ENCODE peak calls at places on chromosomes 5 and 9, in four cellular contexts. S is spleen, U is esophagus squamous epithelium, A is colonic mucosa. K is an unnamed sample. For H3K36me3, the result is how much of the 10 kb centered on the place peaks cover.

GRCh38 chr5:74630387-74631087 is 10.0 kb downstream of the ENC1 start:
- DNase-seq in A (no peak), S (no peak), U (no peak), K (no peak)

GRCh38 chr9:75834878-75835277 is 55.6 kb upstream of the PCSK5 start:
- DNase-seq in S (no peak), A (no peak), U (no peak), K (no peak)

GRCh38 chr5:146541956-146542849 is 26.2 kb upstream of the GPR151 start:
- DNase-seq in S (peak), A (peak), U (no peak), K (peak)

GRCh38 chr9:15104826-15105420 is 194.7 kb upstream of the FREM1 start:
- DNase-seq in S (no peak), U (no peak), A (peak), K (peak)

GRCh38 chr5:27130587-27130986 is 92.2 kb upstream of the CDH9 start:
- DNase-seq in A (no peak), S (no peak), U (no peak), K (no peak)

GRCh38 chr5:94870496-94871214 is 252.2 kb downstream of the SLF1 start:
- DNase-seq in S (no peak), U (no peak), A (no peak), K (no peak)

GRCh38 chr5:16579142-16579541 is 37.7 kb downstream of the RETREG1 start:
- DNase-seq in A (no peak), U (no peak), S (no peak), K (no peak)

GRCh38 chr5:1734271-1734907 is 65.2 kb downstream of the MRPL36 start:
- DNase-seq in S (no peak), A (peak), U (no peak), K (no peak)

GRCh38 chr5:143491644-143492043 is 88.2 kb upstream of the NR3C1 start:
- DNase-seq in S (no peak), U (no peak), A (no peak), K (no peak)

GRCh38 chr5:38124321-38124720 is 134.0 kb upstream of the EGFLAM start:
- DNase-seq in U (no peak), S (no peak), A (no peak), K (no peak)

DNA sequence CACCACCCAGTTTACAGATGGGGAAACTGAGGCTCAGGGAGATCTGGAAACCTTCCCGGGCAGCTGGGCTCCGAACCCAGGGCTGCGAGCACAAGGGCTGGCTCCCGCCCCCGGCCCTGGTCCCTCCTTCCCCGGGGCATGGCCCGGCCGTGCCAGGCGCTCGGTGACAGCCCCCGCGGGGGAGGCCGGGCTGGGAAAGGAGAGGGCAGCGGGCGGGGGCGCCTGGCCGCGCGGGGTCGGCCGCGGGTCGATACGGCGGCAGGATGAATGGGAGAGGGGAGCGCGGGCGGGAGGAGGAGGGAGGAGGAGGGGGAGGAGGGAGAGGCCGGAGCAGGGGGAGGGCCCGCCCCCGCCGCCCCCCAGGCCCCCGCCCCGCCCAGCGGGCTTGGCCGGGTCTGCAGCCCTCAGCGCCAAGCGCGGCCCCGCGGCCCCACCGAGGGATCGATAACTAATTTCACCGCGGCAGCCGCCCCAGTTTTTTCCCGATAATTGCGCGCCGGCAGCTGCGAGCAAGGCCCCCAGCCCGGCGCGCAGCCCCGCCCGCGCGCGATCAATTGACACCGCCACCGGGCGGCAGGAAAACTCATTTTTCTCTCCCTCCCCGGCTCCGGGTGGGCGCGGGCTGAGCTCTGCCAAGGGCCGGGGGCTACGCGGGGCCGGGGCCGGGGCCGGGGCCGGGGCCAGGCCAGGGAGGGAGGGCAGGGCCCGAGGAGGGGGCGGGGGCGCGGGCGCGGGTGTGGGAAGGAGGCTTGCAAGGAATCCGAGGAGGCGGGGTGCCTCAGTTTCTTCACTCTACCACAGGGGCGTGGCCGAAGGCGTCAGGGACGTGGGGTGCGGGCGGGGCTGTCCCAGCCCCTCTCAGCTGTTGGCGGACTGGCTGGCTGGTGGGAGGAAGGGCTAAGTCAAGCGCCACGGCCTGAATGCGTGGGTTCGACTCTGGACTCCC is 52.1 kb downstream of the C9orf50 start:
- DNase-seq in U (no peak), A (peak), S (no peak), K (no peak)
- TF ChIP-seq CTCF in U (no peak), A (no peak), S (peak), K (no peak)

GRCh38 chr9:90843530-90843929 is 41.9 kb downstream of the SYK start:
- DNase-seq in A (no peak), U (no peak), S (no peak), K (no peak)
- H3K36me3 ChIP-seq in A (under half), U (half or more), S (under half), K (under half)

DNA sequence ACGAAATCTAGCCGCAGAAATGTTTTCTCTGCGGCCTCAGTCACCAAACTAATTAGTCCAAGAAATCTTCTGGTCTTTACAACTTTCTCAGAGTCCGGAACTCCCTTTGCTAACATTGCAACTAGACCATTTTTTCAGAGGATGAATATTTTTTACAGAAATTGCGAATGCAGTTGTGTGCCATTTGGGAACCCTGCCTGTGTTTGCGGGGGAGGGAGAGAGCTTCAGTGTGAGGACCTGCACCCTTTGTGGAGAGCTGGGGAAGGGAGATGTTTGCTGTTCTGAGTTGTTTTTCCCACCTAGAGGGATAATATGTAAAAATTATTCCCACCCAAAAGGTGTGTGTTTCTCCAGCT is 2.1 kb downstream of the IRX1 start:
- DNase-seq in U (no peak), S (no peak), A (no peak), K (no peak)
- H3K4me3 ChIP-seq in U (no peak), S (no peak), A (no peak), K (no peak)

GRCh38 chr5:91126888-91127287 is 256.2 kb downstream of the ARRDC3 start:
- DNase-seq in S (no peak), A (peak), U (no peak), K (no peak)
- TF ChIP-seq CTCF in S (no peak), A (no peak), U (no peak), K (no peak)

GRCh38 chr9:127754099-127754760 is 19.1 kb upstream of the TOR2A start:
- DNase-seq in A (no peak), U (no peak), S (no peak), K (no peak)

GRCh38 chr9:127753148-127753547 is 18.1 kb upstream of the TOR2A start:
- DNase-seq in S (no peak), U (no peak), A (no peak), K (no peak)

GRCh38 chr9:127749090-127749787 is 14.1 kb upstream of the TOR2A start:
- DNase-seq in U (no peak), S (no peak), A (no peak), K (no peak)

GRCh38 chr9:127753556-127753955 is 18.5 kb upstream of the TOR2A start:
- DNase-seq in S (no peak), U (no peak), A (no peak), K (no peak)

GRCh38 chr9:127751269-127752054 is 16.4 kb upstream of the TOR2A start:
- DNase-seq in S (no peak), U (no peak), A (no peak), K (no peak)
- H3K36me3 ChIP-seq in S (half or more), U (under half), A (under half), K (under half)